ENCODE peak calls at places on chromosomes 5 and 9, in five cellular contexts. One of them, this sample, is unnamed.

GRCh38 chr5:42666821-42667325 is 89.7 kb upstream of the CCDC152 start:
- DNase-seq in GM12865: no peak
- DNase-seq in cardiac fibroblast: no peak
- DNase-seq in brain microvascular endothelial cell: no peak
- DNase-seq in mucosa of descending colon: no peak
- DNase-seq in this sample: no peak

GRCh38 chr5:172235827-172236749 is 42.1 kb downstream of the EFCAB9 start:
- DNase-seq in cardiac fibroblast: no peak
- DNase-seq in brain microvascular endothelial cell: peak
- DNase-seq in mucosa of descending colon: peak
- DNase-seq in GM12865: no peak
- DNase-seq in this sample: no peak

GRCh38 chr5:62354028-62354874 is 48.2 kb downstream of the KIF2A start:
- DNase-seq in GM12865: peak
- DNase-seq in brain microvascular endothelial cell: peak
- DNase-seq in mucosa of descending colon: peak
- DNase-seq in cardiac fibroblast: peak
- DNase-seq in this sample: peak

GRCh38 chr5:54383225-54383624 is 72.3 kb upstream of the HSPB3 start:
- DNase-seq in cardiac fibroblast: peak
- DNase-seq in mucosa of descending colon: no peak
- DNase-seq in GM12865: no peak
- DNase-seq in brain microvascular endothelial cell: no peak
- DNase-seq in this sample: no peak

GRCh38 chr5:34736445-34737119 is 80.5 kb downstream of the RAI14 start:
- DNase-seq in GM12865: no peak
- DNase-seq in brain microvascular endothelial cell: no peak
- DNase-seq in cardiac fibroblast: no peak
- DNase-seq in mucosa of descending colon: no peak
- DNase-seq in this sample: no peak

GRCh38 chr5:33041586-33041985 is 330.5 kb downstream of the NPR3 start:
- DNase-seq in mucosa of descending colon: no peak
- DNase-seq in brain microvascular endothelial cell: no peak
- DNase-seq in GM12865: no peak
- DNase-seq in cardiac fibroblast: no peak
- DNase-seq in this sample: no peak

GRCh38 chr9:137740311-137740710 is 121.5 kb downstream of the EHMT1 start:
- DNase-seq in cardiac fibroblast: peak
- DNase-seq in mucosa of descending colon: no peak
- DNase-seq in brain microvascular endothelial cell: peak
- DNase-seq in GM12865: no peak
- DNase-seq in this sample: peak

GRCh38 chr9:136079211-136079915 is 15.7 kb downstream of the NACC2 start:
- DNase-seq in mucosa of descending colon: no peak
- DNase-seq in cardiac fibroblast: no peak
- DNase-seq in GM12865: no peak
- DNase-seq in brain microvascular endothelial cell: no peak
- DNase-seq in this sample: peak

GRCh38 chr9:133582501-133583045 is 26.6 kb downstream of the FAM163B start:
- DNase-seq in mucosa of descending colon: no peak
- DNase-seq in brain microvascular endothelial cell: no peak
- DNase-seq in cardiac fibroblast: no peak
- DNase-seq in GM12865: no peak
- DNase-seq in this sample: no peak

GRCh38 chr5:122880749-122881148 is 35.3 kb downstream of the SNX24 start:
- DNase-seq in brain microvascular endothelial cell: no peak
- DNase-seq in GM12865: peak
- DNase-seq in mucosa of descending colon: no peak
- DNase-seq in cardiac fibroblast: no peak
- DNase-seq in this sample: no peak

GRCh38 chr5:90022002-90022710 is 387.4 kb downstream of the CETN3 start:
- DNase-seq in brain microvascular endothelial cell: peak
- DNase-seq in GM12865: no peak
- DNase-seq in mucosa of descending colon: peak
- DNase-seq in cardiac fibroblast: peak
- DNase-seq in this sample: no peak

GRCh38 chr5:181151146-181151545 is 3.8 kb downstream of the OR2V2 start:
- DNase-seq in cardiac fibroblast: no peak
- DNase-seq in mucosa of descending colon: no peak
- DNase-seq in brain microvascular endothelial cell: no peak
- DNase-seq in GM12865: peak
- DNase-seq in this sample: peak
- TF ChIP-seq CTCF in cardiac fibroblast: no peak
- TF ChIP-seq CTCF in mucosa of descending colon: no peak
- TF ChIP-seq CTCF in brain microvascular endothelial cell: no peak
- TF ChIP-seq CTCF in GM12865: no peak
- TF ChIP-seq CTCF in this sample: no peak

GRCh38 chr9:36992501-36993316 is 41.4 kb downstream of the PAX5 start:
- DNase-seq in mucosa of descending colon: no peak
- DNase-seq in cardiac fibroblast: no peak
- DNase-seq in brain microvascular endothelial cell: no peak
- DNase-seq in GM12865: peak
- DNase-seq in this sample: peak

GRCh38 chr9:36996677-36997076 is 37.4 kb downstream of the PAX5 start:
- DNase-seq in GM12865: no peak
- DNase-seq in mucosa of descending colon: no peak
- DNase-seq in cardiac fibroblast: no peak
- DNase-seq in brain microvascular endothelial cell: no peak
- DNase-seq in this sample: no peak

GRCh38 chr9:36993933-36994764 is 39.9 kb downstream of the PAX5 start:
- DNase-seq in cardiac fibroblast: no peak
- DNase-seq in brain microvascular endothelial cell: no peak
- DNase-seq in mucosa of descending colon: peak
- DNase-seq in GM12865: peak
- DNase-seq in this sample: no peak

GRCh38 chr9:36997414-36997813 is 36.7 kb downstream of the PAX5 start:
- DNase-seq in GM12865: no peak
- DNase-seq in cardiac fibroblast: no peak
- DNase-seq in brain microvascular endothelial cell: peak
- DNase-seq in mucosa of descending colon: no peak
- DNase-seq in this sample: no peak

DNA sequence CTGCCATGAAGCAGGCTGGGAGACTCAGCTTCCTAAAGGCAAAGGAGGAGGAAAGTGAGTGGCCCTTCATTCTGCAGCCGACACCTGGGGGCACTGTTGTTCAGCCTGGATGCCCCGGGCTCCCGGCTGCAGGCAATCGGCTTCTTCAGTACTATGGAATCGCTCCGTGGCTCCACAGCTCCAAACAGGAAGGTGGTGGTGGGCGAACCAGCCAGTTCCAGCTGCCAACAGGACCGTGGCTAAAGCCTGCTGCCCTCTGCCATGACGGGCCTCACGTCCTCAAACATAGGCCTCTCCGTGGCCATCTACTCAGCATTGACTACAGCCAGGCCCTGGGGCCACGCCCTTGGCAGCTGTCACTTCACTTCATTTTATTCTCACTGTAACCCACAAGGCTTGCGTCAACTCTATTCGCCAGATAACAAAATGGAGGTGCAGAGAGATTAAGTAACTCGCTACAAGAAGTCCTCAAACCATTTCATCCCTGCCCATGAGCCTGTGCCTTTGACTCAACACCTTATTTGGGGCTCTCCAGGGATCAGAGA is 38.1 kb downstream of the PAX5 start:
- DNase-seq in mucosa of descending colon: peak
- DNase-seq in cardiac fibroblast: peak
- DNase-seq in brain microvascular endothelial cell: peak
- DNase-seq in GM12865: peak
- DNase-seq in this sample: peak
- H3K4me3 ChIP-seq in mucosa of descending colon: no peak
- H3K4me3 ChIP-seq in cardiac fibroblast: peak
- H3K4me3 ChIP-seq in brain microvascular endothelial cell: peak
- H3K4me3 ChIP-seq in GM12865: peak
- H3K4me3 ChIP-seq in this sample: no peak

GRCh38 chr5:73363911-73364730 is 84.5 kb downstream of the FOXD1 start:
- DNase-seq in cardiac fibroblast: peak
- DNase-seq in brain microvascular endothelial cell: no peak
- DNase-seq in GM12865: no peak
- DNase-seq in mucosa of descending colon: no peak
- DNase-seq in this sample: peak
- TF ChIP-seq CTCF in cardiac fibroblast: peak
- TF ChIP-seq CTCF in brain microvascular endothelial cell: peak
- TF ChIP-seq CTCF in GM12865: no peak
- TF ChIP-seq CTCF in mucosa of descending colon: no peak
- TF ChIP-seq CTCF in this sample: peak

DNA sequence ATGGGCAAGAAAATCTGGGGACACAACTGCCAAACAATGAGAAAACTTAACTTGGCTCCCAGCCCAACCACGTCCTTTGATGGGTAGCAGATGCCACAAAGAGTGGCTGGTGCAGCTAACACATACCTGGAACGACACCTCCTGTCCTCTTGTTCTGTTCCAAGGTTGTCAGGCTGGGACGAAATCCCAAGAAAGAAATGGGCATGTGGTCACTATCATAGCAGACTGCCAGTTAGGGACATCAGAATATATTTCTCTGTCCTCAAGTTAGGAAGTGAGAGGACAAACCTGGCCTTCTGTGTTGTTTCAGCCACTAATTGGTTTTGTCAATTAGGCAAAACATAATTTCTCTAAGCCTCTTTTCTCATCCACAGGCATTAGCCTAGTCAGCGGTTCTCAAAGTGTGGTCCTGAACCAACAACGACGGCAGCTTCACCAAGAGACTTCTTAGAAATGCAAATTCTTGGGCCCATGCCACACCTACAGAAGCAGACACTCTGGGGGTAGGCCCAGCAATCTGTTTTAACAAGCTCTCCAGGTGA is 63.4 kb downstream of the RAPGEF1 start:
- DNase-seq in cardiac fibroblast: no peak
- DNase-seq in mucosa of descending colon: no peak
- DNase-seq in brain microvascular endothelial cell: no peak
- DNase-seq in GM12865: peak
- DNase-seq in this sample: peak
- H3K4me3 ChIP-seq in cardiac fibroblast: no peak
- H3K4me3 ChIP-seq in mucosa of descending colon: no peak
- H3K4me3 ChIP-seq in brain microvascular endothelial cell: no peak
- H3K4me3 ChIP-seq in GM12865: peak
- H3K4me3 ChIP-seq in this sample: peak

GRCh38 chr5:133404724-133405123 is 207.6 kb downstream of the FSTL4 start:
- DNase-seq in brain microvascular endothelial cell: no peak
- DNase-seq in cardiac fibroblast: no peak
- DNase-seq in mucosa of descending colon: no peak
- DNase-seq in GM12865: no peak
- DNase-seq in this sample: no peak
- TF ChIP-seq CTCF in brain microvascular endothelial cell: peak
- TF ChIP-seq CTCF in cardiac fibroblast: no peak
- TF ChIP-seq CTCF in mucosa of descending colon: no peak
- TF ChIP-seq CTCF in GM12865: peak
- TF ChIP-seq CTCF in this sample: no peak

DNA sequence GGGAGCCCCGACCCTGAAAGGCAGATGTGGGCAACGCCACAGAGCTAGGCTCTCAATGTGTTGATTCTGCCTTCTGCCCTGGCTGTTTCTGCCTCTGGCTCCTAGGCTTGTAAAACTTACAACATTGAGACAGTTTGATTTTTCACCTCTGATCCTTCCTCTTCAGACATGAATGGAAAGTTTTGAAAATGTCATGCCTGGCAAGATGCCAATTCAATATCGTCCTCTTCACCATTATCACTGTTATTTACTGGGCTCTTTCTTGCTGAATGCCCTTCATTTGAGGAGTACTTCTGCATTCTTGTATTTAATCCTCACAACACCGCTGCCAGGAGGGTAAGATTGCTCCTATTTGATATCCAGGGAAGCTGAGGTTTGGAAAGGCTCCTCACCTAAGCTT is 12.6 kb upstream of the FGF1 start:
- DNase-seq in mucosa of descending colon: no peak
- DNase-seq in brain microvascular endothelial cell: no peak
- DNase-seq in GM12865: no peak
- DNase-seq in cardiac fibroblast: no peak
- DNase-seq in this sample: no peak
- H3K4me3 ChIP-seq in mucosa of descending colon: no peak
- H3K4me3 ChIP-seq in brain microvascular endothelial cell: no peak
- H3K4me3 ChIP-seq in GM12865: no peak
- H3K4me3 ChIP-seq in cardiac fibroblast: no peak
- H3K4me3 ChIP-seq in this sample: no peak

DNA sequence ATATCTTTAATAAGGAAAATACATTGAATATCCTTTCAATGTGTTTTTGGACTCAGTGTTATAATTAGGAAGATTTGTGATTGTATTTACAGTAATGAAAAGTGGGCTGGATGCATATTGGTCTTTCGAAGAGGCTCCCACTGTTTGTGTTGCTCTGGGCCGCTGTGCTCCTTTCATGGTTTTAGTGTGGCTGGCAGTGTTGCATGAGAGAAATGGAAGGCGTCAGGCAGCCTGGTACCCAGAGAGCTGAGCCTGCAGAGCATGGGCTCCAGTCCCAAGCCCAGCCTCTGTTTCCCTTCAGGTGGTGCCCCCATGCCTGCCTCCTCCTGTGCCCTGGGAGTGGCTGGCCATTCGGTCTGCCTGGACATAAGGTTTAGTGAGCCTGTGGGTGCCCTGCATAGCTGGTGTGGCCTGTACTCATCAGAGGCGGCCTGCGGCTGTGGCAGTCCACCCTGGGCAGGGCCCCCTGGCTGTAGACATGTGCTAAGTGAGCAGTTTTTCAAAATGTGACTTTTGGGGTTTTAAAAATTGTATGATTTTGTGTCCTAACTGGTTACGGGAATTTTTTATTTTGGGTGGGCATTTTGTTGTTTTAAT is 27.4 kb upstream of the FAM120AOS start:
- DNase-seq in GM12865: no peak
- DNase-seq in brain microvascular endothelial cell: no peak
- DNase-seq in cardiac fibroblast: no peak
- DNase-seq in mucosa of descending colon: no peak
- DNase-seq in this sample: no peak
- TF ChIP-seq CTCF in GM12865: no peak
- TF ChIP-seq CTCF in brain microvascular endothelial cell: peak
- TF ChIP-seq CTCF in cardiac fibroblast: no peak
- TF ChIP-seq CTCF in mucosa of descending colon: no peak
- TF ChIP-seq CTCF in this sample: no peak

This sample was measured in foreskin fibroblast.